ENCODE peak calls at places on chromosomes 16 and 17, in five cellular contexts. X is right lobe of liver, S is omental fat pad, Q is mesothelial cell of epicardium, M is fibroblast of lung. J is an unnamed sample.

GRCh38 chr17:65055708-65056638 is 567 bp downstream of the GNA13 start:
- DNase-seq in X (peak), M (peak), S (no peak), Q (peak), J (peak)

GRCh38 chr17:42698736-42699414 is 16.5 kb downstream of the CNTNAP1 start:
- DNase-seq in Q (no peak), X (no peak), S (no peak), M (peak), J (no peak)

GRCh38 chr16:1183235-1183907 is 30.5 kb downstream of the CACNA1H start:
- DNase-seq in Q (no peak), M (peak), X (no peak), S (peak), J (no peak)

GRCh38 chr16:88926374-88926990 is 50.5 kb downstream of the CBFA2T3 start:
- DNase-seq in M (no peak), X (no peak), Q (no peak), S (no peak), J (no peak)

GRCh38 chr17:41967141-41967920 is 736 bp downstream of the CNP start:
- DNase-seq in X (peak), M (no peak), Q (no peak), S (no peak), J (no peak)

GRCh38 chr16:66382171-66382965 is 15.9 kb downstream of the CDH5 start:
- DNase-seq in X (peak), M (peak), Q (no peak), S (no peak), J (no peak)

GRCh38 chr16:88505405-88506082 is 52.5 kb downstream of the ZFPM1 start:
- DNase-seq in M (no peak), Q (peak), X (peak), S (peak), J (no peak)

GRCh38 chr17:49508891-49509587 is 13.9 kb downstream of the NGFR start:
- DNase-seq in Q (no peak), X (no peak), S (no peak), M (no peak), J (no peak)

GRCh38 chr16:7381671-7382070 is 49.0 kb downstream of the RBFOX1 start:
- DNase-seq in X (no peak), M (no peak), Q (no peak), S (no peak), J (no peak)

GRCh38 chr17:76076765-76077581 is 2.0 kb upstream of the ZACN start:
- DNase-seq in S (no peak), Q (no peak), X (no peak), M (no peak), J (no peak)

GRCh38 chr17:75033346-75034235 is 13.2 kb downstream of the ATP5PD start:
- DNase-seq in Q (peak), S (peak), M (peak), X (peak), J (peak)
- TF ChIP-seq CTCF in Q (no peak), S (no peak), M (no peak), X (no peak), J (no peak)

GRCh38 chr17:58219789-58220183 is 731 bp upstream of the MKS1 start:
- DNase-seq in S (no peak), M (no peak), Q (no peak), X (no peak), J (no peak)

GRCh38 chr17:58219007-58219788 is at the start of gene MKS1:
- DNase-seq in X (peak), M (peak), S (peak), Q (peak), J (peak)

GRCh38 chr17:58210922-58211321 is 8.1 kb downstream of the MKS1 start:
- DNase-seq in Q (no peak), S (no peak), X (no peak), M (no peak), J (no peak)

DNA sequence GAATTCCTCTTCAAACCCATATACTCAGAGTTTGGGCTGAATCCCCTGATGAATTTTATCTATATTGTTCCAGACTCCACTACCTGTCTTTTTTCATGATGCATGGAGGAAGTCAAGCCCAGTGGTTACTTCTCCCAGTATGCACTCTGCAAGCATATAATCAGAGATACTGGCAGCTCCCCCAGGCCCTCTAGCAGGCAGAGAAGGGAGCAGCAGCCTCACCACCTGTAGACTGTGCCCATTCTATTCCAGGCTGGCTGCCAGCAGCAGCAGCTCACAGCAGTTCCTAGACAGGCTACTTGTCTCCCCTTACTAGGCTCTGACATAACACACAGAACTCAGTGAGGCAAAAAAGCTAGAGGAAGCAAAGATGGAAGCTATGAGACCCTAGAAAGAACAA is 3.4 kb downstream of the MKS1 start:
- DNase-seq in X (no peak), Q (no peak), M (no peak), S (no peak), J (no peak)
- TF ChIP-seq CTCF in X (no peak), Q (no peak), M (no peak), S (no peak), J (no peak)

GRCh38 chr17:57735230-57735629 is 9.9 kb downstream of the CCDC182 start:
- DNase-seq in M (no peak), Q (no peak), X (no peak), S (no peak), J (no peak)

GRCh38 chr17:57735707-57736106 is 9.4 kb downstream of the CCDC182 start:
- DNase-seq in Q (no peak), X (no peak), S (no peak), M (no peak), J (no peak)

GRCh38 chr17:57740225-57740528 is 4.9 kb downstream of the CCDC182 start:
- DNase-seq in X (no peak), M (no peak), Q (no peak), S (no peak), J (no peak)

GRCh38 chr17:57737450-57737849 is 7.6 kb downstream of the CCDC182 start:
- DNase-seq in M (no peak), Q (no peak), S (no peak), X (no peak), J (no peak)

GRCh38 chr17:57739402-57740224 is 5.5 kb downstream of the CCDC182 start:
- DNase-seq in X (no peak), M (peak), Q (no peak), S (no peak), J (no peak)
- TF ChIP-seq CTCF in X (peak), M (no peak), Q (no peak), S (no peak), J (peak)

GRCh38 chr17:40362696-40363479 is 1.6 kb downstream of the GJD3 start:
- DNase-seq in Q (peak), M (peak), X (peak), S (no peak), J (peak)
- TF ChIP-seq CTCF in Q (peak), M (peak), X (peak), S (no peak), J (peak)

GRCh38 chr17:78852709-78853111 is 12.1 kb upstream of the USP36 start:
- DNase-seq in M (peak), X (no peak), Q (no peak), S (no peak), J (no peak)
- TF ChIP-seq CTCF in M (peak), X (peak), Q (no peak), S (no peak), J (no peak)

DNA sequence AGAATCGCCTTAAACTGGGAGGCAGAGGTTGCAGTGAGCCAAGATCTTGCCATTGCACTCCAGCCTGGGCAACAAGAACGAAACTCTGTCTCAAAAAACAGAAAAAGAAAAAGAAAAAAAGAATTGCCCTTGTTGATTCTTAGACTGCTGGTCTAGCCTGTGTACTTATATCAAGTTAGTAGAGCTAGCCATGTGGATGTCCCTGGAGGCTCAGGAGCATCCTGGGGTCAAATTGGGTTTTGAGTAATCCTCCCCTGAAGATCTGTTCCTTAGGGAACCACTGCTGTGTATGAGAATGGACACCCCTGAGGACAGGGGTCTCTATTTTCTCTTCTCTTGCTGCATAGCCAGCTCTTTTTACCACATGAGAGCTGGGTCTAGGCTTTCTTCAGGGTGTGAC is 21.5 kb downstream of the SLC7A6OS start:
- DNase-seq in S (no peak), Q (no peak), M (no peak), X (no peak), J (no peak)
- TF ChIP-seq CTCF in S (no peak), Q (no peak), M (no peak), X (no peak), J (no peak)

DNA sequence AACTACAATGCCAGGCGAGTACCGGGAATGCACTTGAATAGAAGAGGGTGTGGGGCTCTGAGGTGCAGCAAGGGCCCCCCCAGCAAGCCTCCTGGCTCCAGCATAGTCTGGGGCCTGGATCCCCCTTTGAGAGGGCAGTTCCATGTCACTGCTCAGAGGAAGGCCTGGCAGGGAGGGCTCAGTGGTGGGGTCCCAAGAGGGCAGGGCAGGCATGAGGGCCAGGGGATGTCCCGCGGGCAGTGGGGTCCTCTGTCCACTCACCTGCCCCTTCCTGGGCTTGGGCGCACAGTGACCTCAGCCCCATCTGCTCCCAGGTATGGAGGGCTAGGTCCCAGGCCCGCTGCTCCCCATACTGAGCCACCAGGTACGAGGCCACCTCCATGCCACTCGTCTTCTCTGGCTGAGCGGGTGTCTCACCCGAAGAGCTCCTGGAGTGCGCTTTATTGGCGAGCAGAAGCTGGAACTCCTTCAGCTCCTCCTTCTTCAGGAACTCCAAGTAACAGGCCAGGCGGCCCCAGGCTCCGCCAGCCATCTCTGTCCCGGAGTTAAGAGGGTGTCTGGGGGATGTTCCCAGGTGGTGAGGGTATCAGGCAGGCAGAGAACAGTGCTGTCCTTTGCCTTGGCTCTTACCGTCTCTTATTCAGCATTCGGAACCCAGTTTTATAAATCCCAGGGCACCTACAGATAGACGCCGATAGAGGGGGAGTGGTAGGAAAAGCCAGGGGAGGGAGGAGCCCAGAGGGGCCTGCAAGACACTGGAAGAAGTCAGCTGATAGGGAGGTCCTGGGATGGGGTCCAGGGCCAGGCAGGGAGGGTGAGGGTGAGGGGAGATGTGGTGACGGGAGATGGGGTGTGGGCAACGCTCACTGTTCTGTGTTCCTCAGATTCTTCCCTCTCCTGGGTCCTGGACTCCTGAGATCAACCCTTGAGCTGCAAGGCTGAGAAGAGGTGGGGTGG is 605 bp downstream of the NLRP1 start:
- DNase-seq in S (no peak), Q (no peak), M (no peak), X (no peak), J (no peak)
- TF ChIP-seq CTCF in S (no peak), Q (no peak), M (no peak), X (no peak), J (no peak)

J was measured in progenitor cell of endocrine pancreas.